ENCODE peak calls at places on chromosomes 7 and 10, in five cellular contexts. N is thoracic aorta, E is K562, Z is NCI-H69, F is thyroid gland. O is an unnamed sample.

GRCh38 chr7:156064921-156065386 is 252.7 kb upstream of the SHH start:
- DNase-seq in F (peak), E (no peak), Z (no peak), N (no peak), O (no peak)

GRCh38 chr7:2968176-2968575 is 75.5 kb downstream of the CARD11 start:
- DNase-seq in F (no peak), Z (peak), N (no peak), E (no peak), O (peak)

GRCh38 chr7:36037121-36037662 is 115.9 kb upstream of the EEPD1 start:
- DNase-seq in E (no peak), F (peak), N (peak), Z (peak), O (no peak)

GRCh38 chr7:104296900-104297299 is 31.5 kb upstream of the LHFPL3 start:
- DNase-seq in E (no peak), N (no peak), F (no peak), Z (no peak), O (peak)

GRCh38 chr10:126210051-126210651 is 178.1 kb downstream of the ADAM12 start:
- DNase-seq in Z (no peak), E (no peak), N (no peak), F (no peak), O (no peak)

GRCh38 chr7:112067609-112068540 is 138.3 kb downstream of the DOCK4 start:
- DNase-seq in F (no peak), E (no peak), Z (peak), N (no peak), O (no peak)

GRCh38 chr7:26155531-26156375 is 3.8 kb downstream of the NFE2L3 start:
- DNase-seq in F (no peak), N (no peak), Z (no peak), E (no peak), O (peak)

GRCh38 chr7:30028749-30029635 is 780 bp downstream of the PLEKHA8 start:
- DNase-seq in N (no peak), E (no peak), Z (peak), F (peak), O (peak)

GRCh38 chr10:3868274-3868669 is 83.3 kb upstream of the KLF6 start:
- DNase-seq in Z (no peak), F (no peak), E (no peak), N (no peak), O (peak)

GRCh38 chr7:101179780-101180755 is at the start of gene NAT16:
- DNase-seq in N (no peak), F (no peak), Z (peak), E (peak), O (no peak)

GRCh38 chr10:25934673-25935139 is 677 bp downstream of the MYO3A start:
- DNase-seq in Z (peak), F (peak), N (no peak), E (peak), O (no peak)

GRCh38 chr10:24444337-24444736 is 235.4 kb downstream of the KIAA1217 start:
- DNase-seq in N (no peak), Z (no peak), F (no peak), E (no peak), O (peak)

GRCh38 chr10:60572511-60573194 is 183.0 kb upstream of the ANK3 start:
- DNase-seq in N (no peak), F (peak), E (no peak), Z (peak), O (peak)

GRCh38 chr7:7481801-7482200 is 53.9 kb downstream of the COL28A1 start:
- DNase-seq in E (no peak), F (no peak), Z (no peak), N (no peak), O (no peak)

GRCh38 chr10:31262672-31263071 is 56.3 kb upstream of the ZEB1 start:
- DNase-seq in F (no peak), E (no peak), N (no peak), Z (no peak), O (no peak)

GRCh38 chr7:45027774-45028114 is 27.7 kb downstream of the CCM2 start:
- DNase-seq in F (no peak), E (no peak), Z (no peak), N (no peak), O (no peak)

GRCh38 chr7:143931739-143932138 is 3.3 kb upstream of the OR2F2 start:
- DNase-seq in F (no peak), N (no peak), E (no peak), Z (no peak), O (no peak)

GRCh38 chr7:15687645-15688025 is 1.2 kb upstream of the MEOX2 start:
- DNase-seq in F (no peak), Z (no peak), E (no peak), N (no peak), O (no peak)

GRCh38 chr7:1663243-1663642 is 6.8 kb upstream of the ELFN1 start:
- DNase-seq in N (no peak), F (no peak), E (no peak), Z (no peak), O (no peak)

GRCh38 chr7:151384352-151384697 is 25.5 kb downstream of the WDR86 start:
- DNase-seq in Z (no peak), F (no peak), E (no peak), N (no peak), O (no peak)

GRCh38 chr7:141275350-141275749 is 201.5 kb downstream of the TMEM178B start:
- DNase-seq in F (no peak), N (no peak), Z (no peak), E (peak), O (peak)

O was measured in DMS53.